ENCODE peak calls at places on chromosome 10, in four cellular contexts. M, C, R and Y are unnamed samples.

GRCh38 chr10:34423607-34424325 is 391.3 kb downstream of the PARD3 start:
- DNase-seq in M (no peak), C (no peak), R (no peak), Y (no peak)

GRCh38 chr10:5485948-5486851 is 13.2 kb downstream of the CALML5 start:
- DNase-seq in C (no peak), M (no peak), R (no peak), Y (no peak)

GRCh38 chr10:103789771-103790201 is 65.6 kb downstream of the SH3PXD2A start:
- DNase-seq in R (no peak), C (no peak), M (peak), Y (no peak)

GRCh38 chr10:13390604-13391522 is 42.8 kb upstream of the SEPHS1 start:
- DNase-seq in M (peak), C (no peak), R (peak), Y (no peak)

GRCh38 chr10:101770331-101771215 is 5.3 kb downstream of the FGF8 start:
- DNase-seq in M (no peak), R (no peak), C (no peak), Y (no peak)

GRCh38 chr10:26839966-26840627 is 20.7 kb downstream of the ABI1 start:
- DNase-seq in C (no peak), M (no peak), R (no peak), Y (no peak)

GRCh38 chr10:83612746-83613145 is 526.6 kb upstream of the GHITM start:
- DNase-seq in R (no peak), C (no peak), M (no peak), Y (no peak)

GRCh38 chr10:44383749-44384600 is 922 bp downstream of the CXCL12 start:
- DNase-seq in R (no peak), M (no peak), C (no peak), Y (no peak)

GRCh38 chr10:101569838-101570763 is 18.0 kb downstream of the POLL start:
- DNase-seq in C (peak), M (peak), R (peak), Y (peak)

GRCh38 chr10:3876563-3876962 is 91.6 kb upstream of the KLF6 start:
- DNase-seq in M (no peak), C (no peak), R (peak), Y (no peak)

GRCh38 chr10:123287594-123288247 is 133.5 kb downstream of the BUB3 start:
- DNase-seq in M (no peak), R (no peak), C (no peak), Y (no peak)

GRCh38 chr10:20494474-20494873 is 402.6 kb downstream of the NEBL start:
- DNase-seq in R (no peak), C (no peak), M (no peak), Y (no peak)

GRCh38 chr10:102492983-102493382 is 9.5 kb downstream of the ACTR1A start:
- DNase-seq in M (no peak), C (no peak), R (no peak), Y (no peak)

GRCh38 chr10:93751832-93752231 is 5.9 kb upstream of the LGI1 start:
- DNase-seq in C (no peak), R (peak), M (no peak), Y (no peak)

GRCh38 chr10:99888623-99889022 is 106.2 kb downstream of the ABCC2 start:
- DNase-seq in C (no peak), R (no peak), M (no peak), Y (no peak)

GRCh38 chr10:42802889-42803288 is 20.3 kb downstream of the BMS1 start:
- DNase-seq in R (no peak), C (no peak), M (no peak), Y (no peak)

GRCh38 chr10:123999956-124000615 is 93.3 kb downstream of the CHST15 start:
- DNase-seq in R (no peak), C (no peak), M (no peak), Y (peak)

GRCh38 chr10:111037868-111038267 is 39.0 kb upstream of the ADRA2A start:
- DNase-seq in R (no peak), C (no peak), M (no peak), Y (no peak)

GRCh38 chr10:33473688-33474087 is 139.2 kb upstream of the NRP1 start:
- DNase-seq in R (no peak), C (no peak), M (no peak), Y (no peak)

GRCh38 chr10:124161212-124162000 is 68.0 kb upstream of the CHST15 start:
- DNase-seq in C (no peak), R (no peak), M (no peak), Y (no peak)

GRCh38 chr10:43452356-43452914 is 15.5 kb downstream of the ZNF487 start:
- DNase-seq in C (no peak), R (no peak), M (no peak), Y (no peak)

GRCh38 chr10:67883710-67884312 is 645 bp upstream of the SIRT1 start:
- DNase-seq in C (no peak), M (no peak), R (peak), Y (no peak)

GRCh38 chr10:67884842-67885680 is 605 bp downstream of the SIRT1 start:
- DNase-seq in C (peak), M (peak), R (peak), Y (peak)

GRCh38 chr10:67884313-67884841 is at the start of gene SIRT1:
- DNase-seq in R (peak), M (peak), C (peak), Y (peak)
- TF ChIP-seq SPI1 in R (peak), M (no peak), C (no peak), Y (no peak)

DNA sequence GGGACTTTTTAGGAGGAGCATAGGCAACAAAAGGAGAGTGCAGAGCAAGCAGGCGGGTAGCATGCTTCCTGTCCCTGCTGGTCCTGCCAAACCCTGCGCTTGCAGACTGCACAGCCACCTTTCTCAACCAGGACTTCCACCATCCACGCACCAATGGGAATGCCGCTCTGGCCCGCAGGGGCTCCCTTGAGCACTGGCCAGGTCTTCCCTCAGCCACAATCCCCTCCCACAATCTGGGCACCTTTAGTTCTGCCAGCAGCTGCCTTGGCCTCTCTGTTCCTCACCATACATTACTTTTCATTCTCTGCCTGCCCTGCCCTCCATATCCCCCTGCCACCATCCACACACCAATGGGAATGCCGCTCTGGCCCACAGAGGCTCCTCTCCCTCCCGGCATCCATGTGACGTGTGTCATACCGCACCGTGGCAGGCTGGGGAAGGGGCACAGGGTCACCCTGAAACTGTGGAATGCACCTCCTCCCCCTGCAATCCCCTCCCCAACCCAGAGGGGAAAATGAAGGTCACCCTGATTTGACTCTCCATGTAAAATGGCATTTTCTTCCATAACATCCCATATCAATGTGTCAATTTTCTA is 97.3 kb upstream of the MACROH2A2 start:
- DNase-seq in R (no peak), C (no peak), M (no peak), Y (no peak)
- TF ChIP-seq SPI1 in R (no peak), C (no peak), M (no peak), Y (no peak)

DNA sequence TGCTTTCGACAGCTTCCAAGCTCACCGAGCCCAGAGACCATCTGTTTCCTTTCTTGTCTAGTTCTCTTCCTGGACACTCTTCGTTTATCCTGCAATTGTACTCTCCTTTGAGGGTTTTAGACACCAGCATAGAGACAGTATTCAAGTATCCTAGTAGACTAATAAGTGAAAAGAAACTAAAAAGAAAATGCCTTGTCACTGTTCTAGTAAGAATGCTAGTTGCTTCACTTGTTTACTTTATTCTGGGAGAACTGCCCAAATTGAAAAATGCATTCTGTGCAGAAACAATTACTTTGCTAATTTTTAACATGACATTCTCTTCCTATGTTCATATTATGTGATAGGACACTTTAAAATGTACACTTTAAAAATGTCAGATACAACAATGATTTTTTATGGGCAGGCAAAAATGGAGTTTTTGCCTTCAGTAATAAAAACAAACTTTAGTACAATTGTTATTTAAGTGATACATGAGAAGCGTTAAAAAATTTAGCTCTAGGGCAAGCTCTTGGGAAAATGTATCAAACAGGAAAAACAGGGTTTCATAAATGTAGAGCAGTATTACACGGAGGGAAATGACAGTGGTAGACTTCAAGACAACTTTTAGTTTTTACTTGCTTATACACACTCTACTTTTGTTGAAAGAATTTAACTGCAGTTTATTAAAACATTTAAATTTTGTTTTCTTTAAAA is 1.3 kb downstream of the FHIP2A start:
- DNase-seq in M (no peak), R (no peak), C (no peak), Y (no peak)
- TF ChIP-seq SPI1 in M (no peak), R (no peak), C (no peak), Y (no peak)

DNA sequence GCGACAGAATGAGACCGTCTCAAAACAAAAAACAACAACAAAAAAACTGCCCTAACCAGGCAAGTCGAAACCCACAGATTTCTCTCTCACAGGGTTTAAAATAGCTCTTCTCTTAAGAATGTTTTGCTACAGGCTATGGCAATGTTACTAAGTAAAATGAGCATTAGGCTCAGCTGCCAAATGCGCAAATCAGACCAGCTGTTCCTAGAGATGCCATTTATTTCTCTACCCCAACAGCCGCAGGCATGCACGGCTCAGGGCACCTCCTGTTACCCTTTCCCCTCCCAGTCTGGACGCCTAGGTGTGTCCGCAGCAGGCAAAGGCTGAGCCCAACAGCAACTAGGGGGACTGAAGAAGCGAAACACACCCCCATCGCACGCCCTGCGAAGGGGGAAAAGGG is 168.3 kb upstream of the MBL2 start:
- DNase-seq in M (no peak), R (no peak), C (no peak), Y (no peak)
- TF ChIP-seq SPI1 in M (no peak), R (no peak), C (no peak), Y (no peak)

DNA sequence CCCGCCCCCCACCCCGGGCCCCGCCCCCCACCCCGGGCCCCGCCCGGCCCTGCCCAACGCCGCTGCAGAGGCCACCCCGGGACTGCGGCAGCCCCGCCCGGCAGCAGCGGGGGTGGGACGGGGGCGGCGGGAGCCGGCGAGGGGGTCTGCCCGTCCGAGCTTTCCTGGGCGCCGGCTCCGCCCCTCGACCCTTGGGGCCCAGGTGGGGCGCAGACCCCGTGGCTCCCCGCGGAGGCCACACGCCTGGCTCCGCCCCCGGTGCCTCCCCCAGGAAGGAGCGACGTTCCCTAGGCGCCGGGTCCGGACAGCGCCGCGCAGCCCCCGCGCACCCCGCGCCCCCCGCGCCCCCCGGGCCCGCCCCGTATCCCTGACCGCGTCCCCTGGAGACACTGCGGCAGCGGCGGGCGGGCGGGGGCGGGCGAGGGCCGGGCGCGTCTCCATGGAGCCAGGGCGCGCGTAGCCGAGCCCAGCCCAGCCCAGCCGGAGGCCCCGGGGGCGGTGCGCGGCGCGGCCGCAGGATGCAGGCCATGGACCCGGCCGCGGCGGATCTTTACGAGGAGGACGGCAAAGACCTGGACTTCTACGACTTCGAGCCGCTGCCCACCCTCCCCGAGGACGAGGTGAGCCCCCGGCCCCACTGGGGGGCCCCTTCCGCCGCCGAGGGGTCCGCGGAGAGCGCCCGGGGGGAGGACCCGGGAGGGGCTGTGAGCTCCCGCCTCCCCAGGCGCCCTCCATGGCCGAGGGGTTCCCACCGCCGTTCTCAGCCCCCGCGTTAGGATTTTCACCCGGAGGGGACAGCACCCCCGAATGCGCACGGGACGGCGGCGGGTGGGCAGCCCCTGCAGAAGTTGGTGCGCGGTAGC is at the start of gene KNDC1:
- DNase-seq in R (peak), M (no peak), C (no peak), Y (no peak)
- TF ChIP-seq SPI1 in R (no peak), M (no peak), C (no peak), Y (no peak)

GRCh38 chr10:58952162-58952561 is 224.3 kb upstream of the PHYHIPL start:
- DNase-seq in R (no peak), M (no peak), C (no peak), Y (no peak)

GRCh38 chr10:58955615-58956014 is 220.8 kb upstream of the PHYHIPL start:
- DNase-seq in R (no peak), C (no peak), M (no peak), Y (no peak)

GRCh38 chr10:58951750-58952149 is 224.7 kb upstream of the PHYHIPL start:
- DNase-seq in R (no peak), C (no peak), M (no peak), Y (no peak)

GRCh38 chr10:58952747-58953466 is 223.5 kb upstream of the PHYHIPL start:
- DNase-seq in M (peak), C (peak), R (peak), Y (no peak)

GRCh38 chr10:58954163-58954562 is 222.3 kb upstream of the PHYHIPL start:
- DNase-seq in R (no peak), M (no peak), C (no peak), Y (no peak)
- TF ChIP-seq SPI1 in R (no peak), M (no peak), C (no peak), Y (no peak)

GRCh38 chr10:121845044-121845784 is 82.6 kb downstream of the ATE1 start:
- DNase-seq in R (no peak), C (no peak), M (no peak), Y (no peak)
- TF ChIP-seq SPI1 in R (no peak), C (no peak), M (no peak), Y (no peak)

GRCh38 chr10:77305650-77306632 is 331.7 kb downstream of the KCNMA1 start:
- DNase-seq in R (no peak), C (no peak), M (no peak), Y (no peak)

GRCh38 chr10:77301305-77301730 is 336.3 kb downstream of the KCNMA1 start:
- DNase-seq in M (no peak), C (no peak), R (no peak), Y (no peak)

GRCh38 chr10:77300682-77301081 is 336.9 kb downstream of the KCNMA1 start:
- DNase-seq in C (no peak), M (no peak), R (no peak), Y (no peak)

GRCh38 chr10:77306666-77307065 is 330.9 kb downstream of the KCNMA1 start:
- DNase-seq in R (no peak), C (no peak), M (no peak), Y (no peak)

DNA sequence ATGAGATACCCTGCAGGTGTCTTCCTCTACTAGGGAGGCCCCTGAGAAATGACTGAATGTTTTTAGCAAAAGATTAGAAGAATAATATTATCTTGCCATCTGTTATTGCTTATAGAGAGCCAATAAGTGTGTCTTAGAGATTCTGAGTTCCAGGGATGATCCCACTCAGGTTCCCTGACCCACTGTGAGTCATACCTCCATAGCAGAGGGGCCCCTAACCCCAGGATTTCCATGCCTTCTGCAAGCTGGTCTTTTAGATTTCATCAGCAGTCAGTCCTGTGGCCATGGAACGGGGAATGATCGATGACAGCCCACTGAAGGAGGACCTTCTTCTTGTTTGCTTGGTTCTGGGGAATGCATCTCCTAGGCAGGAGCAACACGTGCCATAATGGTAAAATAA is 333.4 kb downstream of the KCNMA1 start:
- DNase-seq in R (no peak), M (no peak), C (no peak), Y (no peak)
- TF ChIP-seq SPI1 in R (no peak), M (no peak), C (no peak), Y (no peak)